ENCODE peak calls at places on chromosomes 16 and 17, in four cellular contexts. A is H1, I is GM12878, X is HepG2. N is an unnamed sample.

GRCh38 chr17:70552982-70553334 is 383.6 kb downstream of the KCNJ2 start:
- DNase-seq in A (no peak), I (no peak), X (no peak), N (no peak)

GRCh38 chr17:46977348-46977747 is 1.7 kb downstream of the RPRML start:
- DNase-seq in A (peak; percentile 80), I (no peak), X (peak; percentile 54), N (peak; percentile 80)

GRCh38 chr17:73142763-73143395 is 21.9 kb upstream of the SSTR2 start:
- DNase-seq in A (no peak), I (no peak), X (no peak), N (no peak)

GRCh38 chr17:15321556-15322250 is 19.7 kb downstream of the TEKT3 start:
- DNase-seq in A (no peak), I (no peak), X (no peak), N (no peak)

GRCh38 chr16:24348511-24349290 is 92.6 kb downstream of the CACNG3 start:
- DNase-seq in A (no peak), I (no peak), X (no peak), N (peak; percentile 49)

GRCh38 chr17:36849871-36850348 is 87.4 kb upstream of the LHX1 start:
- DNase-seq in A (no peak), I (peak; percentile 49), X (no peak), N (no peak)

GRCh38 chr17:9195961-9196668 is 174.8 kb downstream of the NTN1 start:
- DNase-seq in A (no peak), I (no peak), X (no peak), N (peak; percentile 30)

GRCh38 chr17:18339933-18340332 is 23.4 kb downstream of the SHMT1 start:
- DNase-seq in A (no peak), I (no peak), X (no peak), N (no peak)

GRCh38 chr17:31726980-31727427 is 132.0 kb downstream of the COPRS start:
- DNase-seq in A (no peak), I (no peak), X (no peak), N (no peak)

GRCh38 chr16:29843942-29844341 is 19.1 kb downstream of the CDIPT start:
- DNase-seq in A (no peak), I (no peak), X (no peak), N (no peak)

GRCh38 chr17:74704536-74704935 is 8.2 kb downstream of the CD300LF start:
- DNase-seq in A (no peak), I (no peak), X (no peak), N (no peak)

GRCh38 chr16:89042711-89043551 is 50.7 kb upstream of the ACSF3 start:
- DNase-seq in A (no peak), I (no peak), X (no peak), N (no peak)

GRCh38 chr16:89045181-89045815 is 48.4 kb upstream of the ACSF3 start:
- DNase-seq in A (no peak), I (no peak), X (no peak), N (no peak)

GRCh38 chr16:89045881-89046280 is 47.8 kb upstream of the ACSF3 start:
- DNase-seq in A (no peak), I (no peak), X (no peak), N (no peak)

GRCh38 chr16:89043636-89044393 is 49.8 kb upstream of the ACSF3 start:
- DNase-seq in A (no peak), I (no peak), X (no peak), N (no peak)

GRCh38 chr16:89044394-89045180 is 49.1 kb upstream of the ACSF3 start:
- DNase-seq in A (no peak), I (no peak), X (no peak), N (no peak)
- TF ChIP-seq SUZ12 in A (no peak), I (no peak), X (no peak), N (no peak)

DNA sequence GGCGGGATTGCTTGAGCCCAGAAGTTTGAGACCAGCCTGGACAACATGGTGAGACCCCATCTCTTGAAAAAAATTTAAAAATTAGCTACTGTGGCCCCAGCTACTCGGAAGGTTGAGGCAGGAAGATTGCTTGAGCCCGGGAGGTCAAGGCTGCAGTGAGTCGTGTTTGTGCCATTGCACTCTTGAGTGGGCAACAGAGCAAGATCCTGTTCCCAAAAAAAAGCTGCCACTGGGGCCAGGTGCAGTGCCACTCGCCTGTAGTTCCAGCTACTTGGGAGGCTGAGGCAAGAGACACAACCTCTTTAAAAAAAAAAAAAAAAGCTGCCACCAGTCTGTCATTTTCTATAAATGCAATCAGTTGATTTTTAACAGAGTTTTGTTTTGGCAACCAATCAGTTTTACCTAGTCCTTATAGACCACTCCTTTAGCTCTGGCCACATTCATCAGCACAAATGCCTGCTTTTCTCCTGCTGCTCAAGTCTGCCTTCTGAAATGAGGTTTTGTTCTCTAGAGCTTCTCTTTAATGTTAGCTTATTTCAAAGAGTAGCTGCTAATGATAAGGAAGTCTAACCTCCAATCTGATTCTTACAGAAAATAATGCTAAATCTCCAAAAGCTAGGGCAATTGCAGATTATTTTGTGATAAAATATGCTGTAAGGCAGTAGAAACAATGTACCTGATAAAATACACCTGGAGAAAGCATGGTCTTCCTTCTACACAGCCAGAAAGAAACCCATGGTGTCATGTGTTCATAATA is 64.8 kb downstream of the TUBD1 start:
- DNase-seq in A (no peak), I (no peak), X (no peak), N (no peak)
- H3K4me1 ChIP-seq in A (peaks cover 10% of the 10 kb centered on the region), I (peaks cover 73% of the 10 kb centered on the region), X (peaks cover 80% of the 10 kb centered on the region), N (peaks cover 2% of the 10 kb centered on the region)

DNA sequence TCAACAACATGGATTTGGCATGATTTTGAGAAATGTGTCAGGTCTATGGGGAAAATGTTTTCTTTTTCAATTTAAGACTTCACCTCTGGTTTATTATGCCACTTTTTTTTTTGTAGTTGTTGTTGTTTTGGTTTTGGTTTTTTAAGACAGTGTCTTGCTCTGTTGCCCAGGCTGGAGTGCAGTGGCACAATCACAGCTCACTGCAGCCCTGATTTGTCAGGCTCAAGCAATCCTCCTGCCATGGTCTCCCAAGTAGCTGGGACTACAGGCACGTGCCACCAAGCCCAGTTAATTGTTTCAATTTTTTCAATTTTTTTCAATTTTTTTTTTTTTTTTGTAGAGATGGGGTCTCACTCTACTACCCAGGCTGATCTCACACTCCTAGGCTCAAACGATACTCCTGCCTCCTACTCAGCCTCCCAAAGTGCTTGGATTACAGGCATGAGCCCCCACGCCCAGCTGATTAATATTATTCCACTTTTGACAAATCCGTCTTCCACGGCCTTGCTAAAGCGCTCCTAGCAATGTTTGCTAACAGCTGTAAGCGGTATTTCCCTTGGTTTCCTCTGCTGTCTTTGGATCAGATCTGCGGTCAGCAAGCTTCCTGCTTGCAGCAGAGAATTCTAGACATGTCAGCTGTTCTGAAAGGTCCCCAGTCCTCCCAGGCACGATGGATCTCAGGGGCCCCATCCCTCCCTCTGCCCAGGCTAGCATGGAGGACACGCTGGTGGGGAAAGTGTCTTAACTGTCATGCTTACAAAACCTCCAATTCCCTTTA is 7.0 kb upstream of the MILR1 start:
- DNase-seq in A (no peak), I (no peak), X (peak; percentile 47), N (no peak)
- TF ChIP-seq SUZ12 in A (no peak), I (no peak), X (no peak), N (no peak)

DNA sequence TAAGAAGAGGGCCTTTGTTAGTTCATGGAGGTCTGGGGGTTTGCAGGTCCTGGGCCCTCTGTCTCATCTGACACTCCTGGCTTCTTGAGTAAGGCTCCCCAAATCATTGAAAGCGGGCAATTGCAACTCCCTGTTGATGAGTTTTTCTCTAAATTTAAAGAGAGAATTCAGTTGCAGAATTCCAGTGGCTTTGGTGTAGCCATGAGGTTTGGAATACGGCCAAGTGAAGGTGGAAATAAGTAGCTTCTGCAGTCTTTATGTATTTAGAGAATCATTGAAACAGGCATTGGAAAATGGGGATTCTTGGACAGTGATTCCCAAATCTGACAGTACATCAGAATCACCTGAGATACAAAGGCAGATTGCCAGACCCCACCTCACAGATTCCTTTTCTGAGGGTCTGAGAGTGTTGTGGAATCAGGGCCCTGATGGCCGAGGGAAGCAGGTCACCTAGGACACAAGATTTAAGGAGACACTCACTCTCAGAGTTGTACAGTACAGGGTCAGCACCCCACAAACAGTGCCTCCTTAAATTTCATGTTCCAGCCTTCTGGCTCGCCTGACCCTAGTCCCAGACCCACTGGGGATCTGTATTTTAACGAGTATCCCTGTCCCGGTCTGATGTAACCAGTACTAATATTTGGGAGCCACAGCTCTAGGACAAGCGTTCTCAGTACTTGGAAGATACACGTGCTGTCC is 37.7 kb downstream of the YPEL2 start:
- DNase-seq in A (no peak), I (no peak), X (no peak), N (no peak)
- H3K4me1 ChIP-seq in A (peaks cover 27% of the 10 kb centered on the region), I (peaks cover 51% of the 10 kb centered on the region), X (peaks cover 90% of the 10 kb centered on the region), N (peaks cover 13% of the 10 kb centered on the region)

DNA sequence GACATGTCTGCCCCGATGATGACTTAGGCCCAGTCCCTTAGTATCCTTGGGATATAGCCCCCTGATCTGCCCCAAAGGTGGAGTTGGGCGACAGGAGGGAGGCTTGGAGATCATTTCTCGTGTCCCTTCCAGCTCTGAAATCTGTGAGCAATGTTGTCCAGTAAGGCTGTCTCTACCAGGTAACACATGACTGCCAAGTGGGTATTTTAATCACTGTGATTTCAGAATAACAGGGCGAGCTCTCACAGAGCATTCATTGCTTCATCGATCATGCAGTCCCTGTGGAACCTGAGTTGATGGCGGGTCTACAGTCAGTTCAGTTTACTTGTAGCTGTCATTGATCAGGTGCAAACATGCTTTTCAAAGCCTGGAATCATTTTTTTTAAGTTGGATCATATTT is 39.2 kb downstream of the KSR1 start:
- DNase-seq in A (no peak), I (no peak), X (no peak), N (no peak)
- TF ChIP-seq SUZ12 in A (no peak), I (no peak), X (no peak), N (no peak)

DNA sequence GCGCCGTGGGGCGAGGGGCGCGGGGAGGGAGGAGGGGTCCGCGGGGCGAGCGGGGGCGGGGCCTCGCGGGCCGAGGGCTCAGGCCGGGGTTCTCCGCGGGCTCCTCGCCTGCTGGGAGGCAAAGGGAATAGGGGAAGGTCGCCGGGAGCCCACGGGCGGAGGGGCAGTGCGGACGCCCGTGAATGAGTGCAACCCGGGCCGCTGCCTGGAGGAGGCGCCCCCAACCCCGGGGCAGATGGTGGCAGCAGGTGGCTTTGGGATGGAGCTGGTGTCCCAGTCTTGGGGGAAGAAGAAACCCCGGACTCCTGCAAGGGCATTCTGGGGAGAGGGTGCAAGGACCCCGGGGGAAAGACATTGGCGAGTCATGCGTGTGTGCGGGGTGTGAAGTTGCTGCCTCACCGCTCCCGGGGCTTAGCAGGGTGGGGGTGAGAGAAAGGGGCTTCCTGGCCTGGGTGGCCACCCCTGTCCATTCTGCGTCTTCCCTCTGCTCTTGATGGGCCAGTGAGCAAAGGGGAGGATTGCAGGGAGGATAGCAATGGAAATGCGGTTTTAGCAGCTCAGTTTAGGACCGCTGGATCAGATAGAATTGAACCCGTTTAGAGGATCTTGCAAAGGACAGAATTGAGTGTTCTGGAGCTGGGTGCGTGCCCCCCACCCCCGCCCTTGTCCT is 508 bp downstream of the KIAA0513 start:
- DNase-seq in A (no peak), I (no peak), X (no peak), N (no peak)
- H3K4me1 ChIP-seq in A (peaks cover 7% of the 10 kb centered on the region), I (peaks cover 20% of the 10 kb centered on the region), X (peaks cover 39% of the 10 kb centered on the region), N (peaks cover 9% of the 10 kb centered on the region)

GRCh38 chr16:80915079-80915450 is 91.6 kb downstream of the CMC2 start:
- DNase-seq in A (no peak), I (no peak), X (no peak), N (no peak)

GRCh38 chr16:80913397-80913796 is 93.3 kb downstream of the CMC2 start:
- DNase-seq in A (no peak), I (no peak), X (no peak), N (no peak)

GRCh38 chr16:80912651-80913050 is 94.0 kb downstream of the CMC2 start:
- DNase-seq in A (no peak), I (no peak), X (no peak), N (no peak)

GRCh38 chr16:80910434-80910833 is 96.3 kb downstream of the CMC2 start:
- DNase-seq in A (no peak), I (no peak), X (peak; percentile 86), N (no peak)

GRCh38 chr16:80914379-80915078 is 92.2 kb downstream of the CMC2 start:
- DNase-seq in A (no peak), I (no peak), X (peak; percentile 92), N (no peak)
- TF ChIP-seq SUZ12 in A (no peak), I (no peak), X (no peak), N (no peak)

N was measured in NT2/D1.